ENCODE peak calls at places on chromosomes 16 and 17, in eight cellular contexts. I is NCI-H510A; R is tibial artery; L is H54; K is mesenteric fat pad; H is activated effector memory CD4-positive, alpha-beta T cell treated with anti-CD3 and anti-CD28 coated beads, Interleukin-2, amount 50 U/mL, for 16 hours; D is fibroblast of lung; P is cardiac fibroblast. S is an unnamed sample.

GRCh38 chr16:3101018-3101840 is 2.1 kb upstream of the ZSCAN10 start:
- DNase-seq in I (no peak), P (peak), K (no peak), L (no peak), D (peak), H (peak), R (no peak), S (no peak)

GRCh38 chr17:73550561-73550960 is 93.7 kb downstream of the SDK2 start:
- DNase-seq in D (no peak), K (no peak), I (no peak), L (no peak), R (no peak), P (no peak), H (no peak), S (no peak)

GRCh38 chr17:18859256-18859655 is 1.3 kb downstream of the PRPSAP2 start:
- DNase-seq in K (no peak), I (no peak), H (no peak), D (peak), P (peak), R (no peak), L (no peak), S (no peak)

GRCh38 chr17:58367462-58367861 is 15.5 kb upstream of the SUPT4H1 start:
- DNase-seq in K (no peak), P (no peak), L (no peak), H (no peak), I (no peak), R (no peak), D (no peak), S (no peak)

GRCh38 chr17:65530985-65531507 is 30.4 kb downstream of the AXIN2 start:
- DNase-seq in I (no peak), D (peak), K (no peak), L (no peak), H (peak), P (peak), R (no peak), S (peak)

GRCh38 chr17:29176500-29177351 is 3.5 kb downstream of the MYO18A start:
- DNase-seq in H (peak), K (peak), I (peak), L (peak), P (peak), R (no peak), D (peak), S (peak)

GRCh38 chr17:82327757-82328140 is 5.8 kb downstream of the SECTM1 start:
- DNase-seq in L (no peak), I (no peak), R (no peak), P (no peak), H (no peak), D (no peak), K (no peak), S (no peak)

GRCh38 chr17:39080416-39081179 is 70.8 kb downstream of the PLXDC1 start:
- DNase-seq in P (peak), D (peak), K (no peak), I (no peak), H (no peak), L (no peak), R (peak), S (peak)

GRCh38 chr17:45147102-45147580 is 1.1 kb upstream of the HEXIM1 start:
- DNase-seq in L (no peak), H (no peak), R (peak), I (peak), P (no peak), K (no peak), D (no peak), S (peak)

GRCh38 chr17:3511841-3512511 is 36.2 kb downstream of the ASPA start:
- DNase-seq in I (no peak), L (no peak), D (peak), K (peak), H (no peak), P (no peak), R (no peak), S (no peak)

GRCh38 chr17:4739122-4740024 is at the start of the genes CXCL16 and ZMYND15:
- DNase-seq in P (peak), I (peak), L (peak), D (peak), R (peak), K (peak), H (peak), S (peak)

GRCh38 chr17:40304464-40304863 is 4.5 kb upstream of the RARA start:
- DNase-seq in R (no peak), I (no peak), H (no peak), P (peak), K (peak), L (no peak), D (peak), S (peak)

GRCh38 chr16:2077696-2078095 is 29.9 kb downstream of the TSC2 start:
- DNase-seq in K (no peak), I (no peak), P (no peak), R (no peak), L (no peak), H (no peak), D (no peak), S (no peak)

GRCh38 chr16:73006021-73006420 is 41.9 kb downstream of the ZFHX3 start:
- DNase-seq in D (no peak), H (no peak), I (no peak), P (no peak), L (no peak), K (peak), R (no peak), S (no peak)

GRCh38 chr16:57624044-57624688 is 4.3 kb upstream of the ADGRG1 start:
- DNase-seq in I (no peak), K (no peak), L (no peak), H (no peak), P (peak), D (no peak), R (no peak), S (no peak)

GRCh38 chr17:31595666-31596381 is 204.3 kb downstream of the RAB11FIP4 start:
- DNase-seq in L (no peak), R (no peak), H (no peak), I (no peak), K (peak), D (no peak), P (no peak), S (no peak)

GRCh38 chr16:46830417-46830901 is 521 bp downstream of the C16orf87 start:
- DNase-seq in H (peak), L (no peak), D (no peak), R (no peak), P (peak), I (no peak), K (no peak), S (no peak)

GRCh38 chr17:81665205-81666091 is 957 bp downstream of the OXLD1 start:
- DNase-seq in D (peak), P (peak), R (no peak), K (no peak), I (no peak), H (peak), L (no peak), S (no peak)

GRCh38 chr16:5916711-5917191 is 819.2 kb upstream of the EEF2KMT start:
- DNase-seq in I (no peak), L (no peak), P (no peak), R (no peak), H (no peak), K (no peak), D (no peak), S (no peak)

GRCh38 chr17:56994009-56994792 is 16.3 kb downstream of the SCPEP1 start:
- DNase-seq in P (peak), D (peak), L (no peak), R (no peak), I (no peak), H (no peak), K (no peak), S (no peak)

GRCh38 chr16:75580-76501 is 2.2 kb upstream of the MPG start:
- DNase-seq in P (peak), L (peak), R (peak), I (no peak), D (peak), H (no peak), K (no peak), S (peak)

GRCh38 chr17:79042421-79043190 is 18.6 kb downstream of the C1QTNF1 start:
- DNase-seq in I (no peak), K (peak), P (peak), H (peak), L (peak), D (peak), R (no peak), S (no peak)

GRCh38 chr17:34300652-34301390 is 15.3 kb downstream of the CCL11 start:
- DNase-seq in P (no peak), I (no peak), K (no peak), R (no peak), L (no peak), D (no peak), H (no peak), S (peak)

GRCh38 chr17:48012151-48012520 is 25.5 kb downstream of the COPZ2 start:
- DNase-seq in R (no peak), D (no peak), P (no peak), K (no peak), L (no peak), I (peak), H (peak), S (peak)

GRCh38 chr16:56477096-56477878 is 25.9 kb downstream of the OGFOD1 start:
- DNase-seq in I (no peak), L (peak), D (peak), P (peak), R (no peak), K (no peak), H (no peak), S (peak)

GRCh38 chr16:72099377-72099818 is 5.8 kb downstream of the DHX38 start:
- DNase-seq in H (peak), D (peak), K (no peak), I (no peak), R (no peak), L (peak), P (peak), S (peak)

GRCh38 chr16:64933890-64934289 is 188.0 kb downstream of the CDH11 start:
- DNase-seq in K (no peak), H (no peak), P (no peak), I (no peak), R (no peak), D (peak), L (no peak), S (no peak)

S was measured in AG08396.